ENCODE peak calls at places on chromosome 7, in nine cellular contexts. One of them, this sample, is unnamed.

GRCh38 chr7:1562126-1562525 is 6.1 kb upstream of the TMEM184A start:
- DNase-seq in iris pigment epithelial cell: no peak
- DNase-seq in activated CD4-positive, alpha-beta T cell treated with anti-CD3 and anti-CD28 coated beads, Interleukin-2, amount 10 ng/mL, durations not matched to agents 7 days and 5 days: no peak
- DNase-seq in fibroblast of mammary gland: no peak
- DNase-seq in 8988T: no peak
- DNase-seq in AG10803: peak
- DNase-seq in H54: no peak
- DNase-seq in amniotic stem cell: no peak
- DNase-seq in Kasumi-1: no peak
- DNase-seq in this sample: no peak

GRCh38 chr7:7843972-7844371 is 124.6 kb upstream of the GLCCI1 start:
- DNase-seq in H54: no peak
- DNase-seq in 8988T: no peak
- DNase-seq in fibroblast of mammary gland: no peak
- DNase-seq in amniotic stem cell: no peak
- DNase-seq in AG10803: no peak
- DNase-seq in iris pigment epithelial cell: peak
- DNase-seq in activated CD4-positive, alpha-beta T cell treated with anti-CD3 and anti-CD28 coated beads, Interleukin-2, amount 10 ng/mL, durations not matched to agents 7 days and 5 days: no peak
- DNase-seq in Kasumi-1: no peak
- DNase-seq in this sample: no peak

GRCh38 chr7:22443370-22444180 is 56.4 kb downstream of the STEAP1B start:
- DNase-seq in Kasumi-1: peak
- DNase-seq in 8988T: no peak
- DNase-seq in activated CD4-positive, alpha-beta T cell treated with anti-CD3 and anti-CD28 coated beads, Interleukin-2, amount 10 ng/mL, durations not matched to agents 7 days and 5 days: no peak
- DNase-seq in iris pigment epithelial cell: peak
- DNase-seq in H54: peak
- DNase-seq in AG10803: no peak
- DNase-seq in fibroblast of mammary gland: peak
- DNase-seq in amniotic stem cell: no peak
- DNase-seq in this sample: no peak

GRCh38 chr7:17849504-17849903 is 90.8 kb downstream of the SNX13 start:
- DNase-seq in H54: no peak
- DNase-seq in amniotic stem cell: no peak
- DNase-seq in AG10803: peak
- DNase-seq in activated CD4-positive, alpha-beta T cell treated with anti-CD3 and anti-CD28 coated beads, Interleukin-2, amount 10 ng/mL, durations not matched to agents 7 days and 5 days: no peak
- DNase-seq in iris pigment epithelial cell: peak
- DNase-seq in 8988T: no peak
- DNase-seq in Kasumi-1: no peak
- DNase-seq in fibroblast of mammary gland: peak
- DNase-seq in this sample: peak

GRCh38 chr7:8387551-8388256 is 45.7 kb upstream of the NXPH1 start:
- DNase-seq in AG10803: no peak
- DNase-seq in amniotic stem cell: no peak
- DNase-seq in iris pigment epithelial cell: no peak
- DNase-seq in Kasumi-1: no peak
- DNase-seq in 8988T: no peak
- DNase-seq in H54: no peak
- DNase-seq in activated CD4-positive, alpha-beta T cell treated with anti-CD3 and anti-CD28 coated beads, Interleukin-2, amount 10 ng/mL, durations not matched to agents 7 days and 5 days: no peak
- DNase-seq in fibroblast of mammary gland: no peak
- DNase-seq in this sample: no peak

GRCh38 chr7:130426541-130426940 is 14.3 kb downstream of the CEP41 start:
- DNase-seq in amniotic stem cell: no peak
- DNase-seq in 8988T: no peak
- DNase-seq in H54: no peak
- DNase-seq in activated CD4-positive, alpha-beta T cell treated with anti-CD3 and anti-CD28 coated beads, Interleukin-2, amount 10 ng/mL, durations not matched to agents 7 days and 5 days: no peak
- DNase-seq in iris pigment epithelial cell: no peak
- DNase-seq in AG10803: no peak
- DNase-seq in Kasumi-1: peak
- DNase-seq in fibroblast of mammary gland: no peak
- DNase-seq in this sample: no peak

GRCh38 chr7:140478361-140479061 is 794 bp downstream of the MKRN1 start:
- DNase-seq in iris pigment epithelial cell: peak
- DNase-seq in amniotic stem cell: peak
- DNase-seq in 8988T: peak
- DNase-seq in H54: peak
- DNase-seq in activated CD4-positive, alpha-beta T cell treated with anti-CD3 and anti-CD28 coated beads, Interleukin-2, amount 10 ng/mL, durations not matched to agents 7 days and 5 days: peak
- DNase-seq in AG10803: peak
- DNase-seq in Kasumi-1: peak
- DNase-seq in fibroblast of mammary gland: peak
- DNase-seq in this sample: peak

GRCh38 chr7:151085329-151085690 is 965 bp upstream of the AGAP3 start:
- DNase-seq in Kasumi-1: no peak
- DNase-seq in 8988T: no peak
- DNase-seq in AG10803: no peak
- DNase-seq in iris pigment epithelial cell: no peak
- DNase-seq in activated CD4-positive, alpha-beta T cell treated with anti-CD3 and anti-CD28 coated beads, Interleukin-2, amount 10 ng/mL, durations not matched to agents 7 days and 5 days: no peak
- DNase-seq in H54: no peak
- DNase-seq in fibroblast of mammary gland: peak
- DNase-seq in amniotic stem cell: no peak
- DNase-seq in this sample: no peak

GRCh38 chr7:84178013-84178412 is 16.6 kb downstream of the SEMA3A start:
- DNase-seq in H54: no peak
- DNase-seq in amniotic stem cell: no peak
- DNase-seq in activated CD4-positive, alpha-beta T cell treated with anti-CD3 and anti-CD28 coated beads, Interleukin-2, amount 10 ng/mL, durations not matched to agents 7 days and 5 days: no peak
- DNase-seq in fibroblast of mammary gland: no peak
- DNase-seq in 8988T: no peak
- DNase-seq in AG10803: no peak
- DNase-seq in iris pigment epithelial cell: no peak
- DNase-seq in Kasumi-1: no peak
- DNase-seq in this sample: no peak

GRCh38 chr7:70156052-70156451 is 557.8 kb downstream of the AUTS2 start:
- DNase-seq in fibroblast of mammary gland: no peak
- DNase-seq in iris pigment epithelial cell: no peak
- DNase-seq in 8988T: no peak
- DNase-seq in H54: no peak
- DNase-seq in amniotic stem cell: no peak
- DNase-seq in Kasumi-1: no peak
- DNase-seq in activated CD4-positive, alpha-beta T cell treated with anti-CD3 and anti-CD28 coated beads, Interleukin-2, amount 10 ng/mL, durations not matched to agents 7 days and 5 days: no peak
- DNase-seq in AG10803: no peak
- DNase-seq in this sample: no peak

GRCh38 chr7:16086743-16087142 is 334.6 kb downstream of the CRPPA start:
- DNase-seq in Kasumi-1: no peak
- DNase-seq in activated CD4-positive, alpha-beta T cell treated with anti-CD3 and anti-CD28 coated beads, Interleukin-2, amount 10 ng/mL, durations not matched to agents 7 days and 5 days: no peak
- DNase-seq in 8988T: no peak
- DNase-seq in amniotic stem cell: no peak
- DNase-seq in AG10803: no peak
- DNase-seq in fibroblast of mammary gland: no peak
- DNase-seq in H54: no peak
- DNase-seq in iris pigment epithelial cell: no peak
- DNase-seq in this sample: no peak

GRCh38 chr7:117090820-117091219 is 137.5 kb downstream of the ST7 start:
- DNase-seq in activated CD4-positive, alpha-beta T cell treated with anti-CD3 and anti-CD28 coated beads, Interleukin-2, amount 10 ng/mL, durations not matched to agents 7 days and 5 days: no peak
- DNase-seq in fibroblast of mammary gland: no peak
- DNase-seq in iris pigment epithelial cell: no peak
- DNase-seq in AG10803: no peak
- DNase-seq in 8988T: no peak
- DNase-seq in Kasumi-1: no peak
- DNase-seq in amniotic stem cell: no peak
- DNase-seq in H54: no peak
- DNase-seq in this sample: no peak

GRCh38 chr7:158959954-158960353 is 103.6 kb downstream of the DYNC2I1 start:
- DNase-seq in H54: no peak
- DNase-seq in Kasumi-1: no peak
- DNase-seq in activated CD4-positive, alpha-beta T cell treated with anti-CD3 and anti-CD28 coated beads, Interleukin-2, amount 10 ng/mL, durations not matched to agents 7 days and 5 days: no peak
- DNase-seq in fibroblast of mammary gland: no peak
- DNase-seq in amniotic stem cell: no peak
- DNase-seq in AG10803: no peak
- DNase-seq in 8988T: no peak
- DNase-seq in iris pigment epithelial cell: no peak
- DNase-seq in this sample: no peak

GRCh38 chr7:144824360-144824759 is 11.5 kb downstream of the TPK1 start:
- DNase-seq in AG10803: peak
- DNase-seq in 8988T: no peak
- DNase-seq in activated CD4-positive, alpha-beta T cell treated with anti-CD3 and anti-CD28 coated beads, Interleukin-2, amount 10 ng/mL, durations not matched to agents 7 days and 5 days: no peak
- DNase-seq in amniotic stem cell: peak
- DNase-seq in H54: peak
- DNase-seq in fibroblast of mammary gland: peak
- DNase-seq in iris pigment epithelial cell: peak
- DNase-seq in Kasumi-1: no peak
- DNase-seq in this sample: peak

GRCh38 chr7:50321678-50322077 is 17.2 kb downstream of the IKZF1 start:
- DNase-seq in activated CD4-positive, alpha-beta T cell treated with anti-CD3 and anti-CD28 coated beads, Interleukin-2, amount 10 ng/mL, durations not matched to agents 7 days and 5 days: peak
- DNase-seq in H54: no peak
- DNase-seq in Kasumi-1: peak
- DNase-seq in iris pigment epithelial cell: no peak
- DNase-seq in fibroblast of mammary gland: no peak
- DNase-seq in AG10803: no peak
- DNase-seq in 8988T: no peak
- DNase-seq in amniotic stem cell: no peak
- DNase-seq in this sample: no peak

GRCh38 chr7:27802977-27803376 is 63.0 kb downstream of the TAX1BP1 start:
- DNase-seq in 8988T: no peak
- DNase-seq in H54: no peak
- DNase-seq in AG10803: peak
- DNase-seq in Kasumi-1: no peak
- DNase-seq in activated CD4-positive, alpha-beta T cell treated with anti-CD3 and anti-CD28 coated beads, Interleukin-2, amount 10 ng/mL, durations not matched to agents 7 days and 5 days: no peak
- DNase-seq in amniotic stem cell: no peak
- DNase-seq in fibroblast of mammary gland: peak
- DNase-seq in iris pigment epithelial cell: peak
- DNase-seq in this sample: peak

GRCh38 chr7:105810556-105810955 is 65.8 kb downstream of the ATXN7L1 start:
- DNase-seq in 8988T: no peak
- DNase-seq in H54: no peak
- DNase-seq in amniotic stem cell: no peak
- DNase-seq in Kasumi-1: no peak
- DNase-seq in fibroblast of mammary gland: no peak
- DNase-seq in iris pigment epithelial cell: no peak
- DNase-seq in AG10803: no peak
- DNase-seq in activated CD4-positive, alpha-beta T cell treated with anti-CD3 and anti-CD28 coated beads, Interleukin-2, amount 10 ng/mL, durations not matched to agents 7 days and 5 days: no peak
- DNase-seq in this sample: no peak

GRCh38 chr7:141263508-141263907 is 189.6 kb downstream of the TMEM178B start:
- DNase-seq in amniotic stem cell: no peak
- DNase-seq in Kasumi-1: no peak
- DNase-seq in iris pigment epithelial cell: no peak
- DNase-seq in activated CD4-positive, alpha-beta T cell treated with anti-CD3 and anti-CD28 coated beads, Interleukin-2, amount 10 ng/mL, durations not matched to agents 7 days and 5 days: no peak
- DNase-seq in H54: no peak
- DNase-seq in fibroblast of mammary gland: no peak
- DNase-seq in 8988T: no peak
- DNase-seq in AG10803: no peak
- DNase-seq in this sample: no peak